ENCODE peak calls at places on chromosomes 2 and 18, in four cellular contexts. K is NCI-H2107, E is cardiac fibroblast, A is EH. R is an unnamed sample.

GRCh38 chr18:58495634-58496033 is 133.3 kb downstream of the ALPK2 start:
- DNase-seq in K (no peak), E (no peak), A (peak), R (no peak)

GRCh38 chr2:148936857-148937450 is 61.9 kb downstream of the KIF5C start:
- DNase-seq in K (no peak), E (no peak), A (no peak), R (peak)

GRCh38 chr2:10785260-10785659 is 27.3 kb downstream of the PDIA6 start:
- DNase-seq in K (no peak), E (no peak), A (no peak), R (no peak)

GRCh38 chr2:113376935-113377445 is 60.5 kb upstream of the ZNG1B start:
- DNase-seq in K (no peak), E (no peak), A (no peak), R (no peak)

GRCh38 chr2:39736593-39736992 is 42.5 kb downstream of the THUMPD2 start:
- DNase-seq in K (no peak), E (peak), A (peak), R (no peak)

GRCh38 chr2:30233142-30233961 is 2.0 kb downstream of the LBH start:
- DNase-seq in K (no peak), E (peak), A (no peak), R (no peak)

GRCh38 chr2:231701456-231702373 is 6.6 kb upstream of the PTMA start:
- DNase-seq in K (peak), E (peak), A (peak), R (peak)

GRCh38 chr2:160005908-160006307 is 56.5 kb downstream of the PLA2R1 start:
- DNase-seq in K (no peak), E (no peak), A (no peak), R (no peak)

GRCh38 chr18:68147728-68148127 is 567.2 kb downstream of the TMX3 start:
- DNase-seq in K (no peak), E (peak), A (peak), R (no peak)

GRCh38 chr2:165016772-165017411 is 61.6 kb upstream of the SLC38A11 start:
- DNase-seq in K (peak), E (peak), A (peak), R (peak)

GRCh38 chr2:152505495-152505906 is 170.5 kb downstream of the FMNL2 start:
- DNase-seq in K (no peak), E (peak), A (no peak), R (peak)

GRCh38 chr18:69596345-69596744 is 195.7 kb downstream of the DOK6 start:
- DNase-seq in K (no peak), E (no peak), A (no peak), R (no peak)

GRCh38 chr2:113160962-113161361 is 12.8 kb upstream of the PSD4 start:
- DNase-seq in K (no peak), E (no peak), A (no peak), R (no peak)

R was measured in MCF 10A.